ENCODE peak calls at places on chromosome 13, in nine cellular contexts. I, B, D, C, H, G, J, L and K are unnamed samples.

GRCh38 chr13:102817907-102818306 is 19.0 kb downstream of the BIVM start:
- DNase-seq in I (no peak), B (no peak), D (no peak), C (no peak), H (no peak), G (peak), J (no peak), L (no peak), K (no peak)

GRCh38 chr13:95335667-95336066 is 34.4 kb upstream of the ABCC4 start:
- DNase-seq in I (peak), B (no peak), D (peak), C (no peak), H (no peak), G (no peak), J (no peak), L (peak), K (no peak)

GRCh38 chr13:31943591-31943990 is 88.0 kb upstream of the FRY start:
- DNase-seq in I (no peak), B (peak), D (no peak), C (no peak), H (no peak), G (no peak), J (no peak), L (no peak), K (no peak)

GRCh38 chr13:60642552-60642951 is 245.5 kb downstream of the TDRD3 start:
- DNase-seq in I (no peak), B (peak), D (peak), C (no peak), H (no peak), G (peak), J (no peak), L (no peak), K (no peak)

GRCh38 chr13:21657538-21657937 is 13.3 kb upstream of the FGF9 start:
- DNase-seq in I (no peak), B (peak), D (peak), C (no peak), H (peak), G (no peak), J (peak), L (peak), K (peak)

GRCh38 chr13:70353096-70353495 is 244.8 kb upstream of the KLHL1 start:
- DNase-seq in I (no peak), B (no peak), D (peak), C (peak), H (no peak), G (peak), J (no peak), L (no peak), K (no peak)

GRCh38 chr13:81051873-81052272 is 710.9 kb upstream of the SPRY2 start:
- DNase-seq in I (no peak), B (no peak), D (peak), C (no peak), H (peak), G (peak), J (no peak), L (no peak), K (no peak)

GRCh38 chr13:80296638-80297037 is 44.3 kb downstream of the SPRY2 start:
- DNase-seq in I (no peak), B (no peak), D (no peak), C (peak), H (no peak), G (no peak), J (no peak), L (no peak), K (no peak)

GRCh38 chr13:24176351-24177101 is 16.0 kb downstream of the SPATA13 start:
- DNase-seq in I (no peak), B (no peak), D (no peak), C (no peak), H (no peak), G (no peak), J (no peak), L (no peak), K (no peak)

GRCh38 chr13:67048793-67049150 is 181.4 kb downstream of the PCDH9 start:
- DNase-seq in I (no peak), B (no peak), D (no peak), C (no peak), H (peak), G (peak), J (peak), L (no peak), K (no peak)

GRCh38 chr13:101258071-101258470 is 158.2 kb downstream of the NALCN start:
- DNase-seq in I (peak), B (peak), D (peak), C (peak), H (peak), G (peak), J (peak), L (peak), K (no peak)
- H3K4me2 ChIP-seq in I (peak), B (peak), D (peak), C (no peak), H (no peak), G (no peak), J (no peak), L (no peak), K (no peak)

GRCh38 chr13:98731038-98731437 is 21.4 kb downstream of the SLC15A1 start:
- DNase-seq in I (no peak), B (no peak), D (no peak), C (no peak), H (no peak), G (no peak), J (no peak), L (no peak), K (no peak)

GRCh38 chr13:98730441-98730840 is 22.0 kb downstream of the SLC15A1 start:
- DNase-seq in I (no peak), B (no peak), D (no peak), C (no peak), H (no peak), G (no peak), J (no peak), L (no peak), K (no peak)

GRCh38 chr13:98731925-98732324 is 20.5 kb downstream of the SLC15A1 start:
- DNase-seq in I (no peak), B (no peak), D (no peak), C (no peak), H (no peak), G (no peak), J (no peak), L (no peak), K (no peak)

DNA sequence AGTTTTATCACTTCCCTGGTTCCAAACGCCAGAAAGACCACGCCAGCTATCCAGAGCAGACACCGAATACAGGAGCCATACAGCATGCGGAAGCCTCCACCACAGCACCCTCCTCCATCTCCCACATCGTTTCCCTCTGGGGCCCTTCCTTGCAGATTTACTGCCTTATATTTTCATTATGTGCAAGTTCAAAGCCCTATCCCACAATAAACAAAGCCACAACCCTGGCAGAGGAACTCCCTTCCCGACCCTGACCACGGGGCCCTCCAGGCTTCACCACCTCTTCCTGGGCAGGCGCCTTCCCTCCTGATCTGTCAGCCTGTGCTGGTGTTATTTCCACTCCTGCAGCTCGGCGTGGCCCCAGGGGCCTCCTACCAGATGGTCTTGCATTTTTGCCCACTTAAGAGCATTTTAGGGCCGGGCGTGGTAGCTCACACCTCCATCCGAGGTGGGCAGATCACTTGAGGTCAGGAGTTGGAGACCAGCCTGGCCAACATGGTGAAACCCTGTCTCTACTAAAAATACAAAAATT is 22.9 kb downstream of the SLC15A1 start:
- DNase-seq in I (no peak), B (no peak), D (no peak), C (no peak), H (no peak), G (no peak), J (no peak), L (no peak), K (no peak)
- H3K4me2 ChIP-seq in I (no peak), B (no peak), D (no peak), C (no peak), H (no peak), G (no peak), J (no peak), L (no peak), K (no peak)

GRCh38 chr13:89783221-89783755 is 1564.2 kb upstream of the MIR17HG start:
- DNase-seq in I (no peak), B (no peak), D (no peak), C (no peak), H (no peak), G (no peak), J (no peak), L (peak), K (no peak)

GRCh38 chr13:89784161-89784809 is 1563.2 kb upstream of the MIR17HG start:
- DNase-seq in I (no peak), B (no peak), D (no peak), C (no peak), H (no peak), G (no peak), J (no peak), L (no peak), K (no peak)
- H3K4me2 ChIP-seq in I (no peak), B (no peak), D (no peak), C (no peak), H (no peak), G (no peak), J (no peak), L (no peak), K (no peak)

GRCh38 chr13:78147905-78148304 is 229.3 kb upstream of the EDNRB start:
- DNase-seq in I (no peak), B (peak), D (peak), C (no peak), H (peak), G (peak), J (peak), L (peak), K (no peak)

GRCh38 chr13:78152415-78152814 is 233.8 kb upstream of the EDNRB start:
- DNase-seq in I (no peak), B (no peak), D (no peak), C (no peak), H (no peak), G (no peak), J (no peak), L (no peak), K (no peak)
- H3K4me2 ChIP-seq in I (no peak), B (no peak), D (no peak), C (no peak), H (no peak), G (no peak), J (no peak), L (no peak), K (no peak)

GRCh38 chr13:37484056-37484455 is 114.5 kb downstream of the POSTN start:
- DNase-seq in I (no peak), B (peak), D (no peak), C (no peak), H (no peak), G (no peak), J (no peak), L (no peak), K (no peak)

GRCh38 chr13:37490176-37490575 is 108.4 kb downstream of the POSTN start:
- DNase-seq in I (no peak), B (peak), D (no peak), C (no peak), H (no peak), G (no peak), J (peak), L (no peak), K (no peak)

GRCh38 chr13:37488682-37489081 is 109.9 kb downstream of the POSTN start:
- DNase-seq in I (no peak), B (peak), D (no peak), C (no peak), H (peak), G (no peak), J (peak), L (no peak), K (no peak)

GRCh38 chr13:37485766-37486165 is 112.8 kb downstream of the POSTN start:
- DNase-seq in I (no peak), B (peak), D (no peak), C (no peak), H (no peak), G (no peak), J (peak), L (no peak), K (no peak)

DNA sequence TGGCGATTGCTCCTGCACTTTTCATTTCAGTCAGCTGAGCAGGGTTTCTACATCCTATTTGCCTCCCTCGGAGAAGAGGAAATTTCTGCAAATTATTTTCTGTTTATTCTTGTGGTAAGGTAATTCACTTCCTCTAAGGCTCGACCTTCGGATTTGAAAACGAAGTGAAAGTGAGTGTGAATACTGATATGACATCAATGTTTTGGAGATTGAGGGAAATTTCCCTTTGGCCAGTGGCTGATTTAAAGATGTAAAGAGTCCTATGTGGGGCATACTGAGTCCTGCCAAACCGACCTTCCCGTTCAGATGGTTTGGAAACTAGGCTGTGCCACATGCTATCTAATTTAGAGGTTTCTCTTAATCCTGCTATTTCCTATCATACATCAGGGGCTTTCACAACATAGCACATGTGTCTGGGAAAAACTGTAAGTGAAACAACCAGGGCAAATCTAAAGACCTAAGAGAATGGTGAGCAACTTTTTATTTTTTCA is 112.4 kb downstream of the POSTN start:
- DNase-seq in I (no peak), B (no peak), D (no peak), C (no peak), H (no peak), G (no peak), J (no peak), L (no peak), K (no peak)
- H3K4me2 ChIP-seq in I (peak), B (peak), D (no peak), C (no peak), H (peak), G (no peak), J (peak), L (no peak), K (no peak)